ENCODE peak calls at places on chromosomes 16 and 17, in ten cellular contexts. W, P, H, J, I, Q, E, A, D and U are unnamed samples.

GRCh38 chr17:46831573-46832305 is 13.2 kb upstream of the WNT3 start:
- DNase-seq in J (no peak), P (no peak), W (no peak), D (no peak), H (no peak), E (no peak), I (peak), Q (no peak), A (no peak), U (no peak)

GRCh38 chr17:45253879-45254278 is 8.0 kb downstream of the SPATA32 start:
- DNase-seq in J (no peak), E (no peak), Q (no peak), H (no peak), P (no peak), A (no peak), D (no peak), I (no peak), W (no peak), U (no peak)

GRCh38 chr16:10594312-10594950 is 14.0 kb upstream of the EMP2 start:
- DNase-seq in W (no peak), E (no peak), I (no peak), H (no peak), A (no peak), J (no peak), D (no peak), Q (no peak), P (no peak), U (no peak)

GRCh38 chr16:69286941-69287713 is 24.0 kb upstream of the VPS4A start:
- DNase-seq in J (peak), D (peak), E (no peak), W (peak), I (no peak), P (peak), Q (no peak), H (peak), A (no peak), U (no peak)

GRCh38 chr17:48215583-48216139 is 108.1 kb downstream of the SNX11 start:
- DNase-seq in H (peak), W (no peak), I (no peak), A (no peak), P (no peak), J (peak), Q (no peak), E (no peak), D (peak), U (no peak)

GRCh38 chr17:81408049-81408448 is 12.8 kb downstream of the BAHCC1 start:
- DNase-seq in P (no peak), Q (no peak), J (no peak), I (no peak), W (no peak), D (no peak), A (no peak), E (no peak), H (no peak), U (no peak)

GRCh38 chr17:16447676-16448075 is 32.3 kb downstream of the TRPV2 start:
- DNase-seq in J (no peak), W (no peak), H (no peak), P (no peak), E (no peak), D (no peak), A (no peak), I (no peak), Q (no peak), U (no peak)

GRCh38 chr16:67525176-67525860 is 3.3 kb upstream of the RIPOR1 start:
- DNase-seq in J (no peak), A (no peak), P (no peak), Q (no peak), W (no peak), E (no peak), H (peak), I (no peak), D (peak), U (no peak)

GRCh38 chr17:1764274-1764673 is 2.4 kb downstream of the SERPINF1 start:
- DNase-seq in H (peak), W (peak), I (peak), Q (peak), J (no peak), D (peak), A (no peak), P (peak), E (peak), U (no peak)

GRCh38 chr16:84105948-84106740 is 10.6 kb downstream of the MBTPS1 start:
- DNase-seq in W (no peak), E (no peak), H (no peak), D (no peak), Q (no peak), I (no peak), P (no peak), A (no peak), J (no peak), U (no peak)

GRCh38 chr16:2250652-2251280 is 621 bp downstream of the ECI1 start:
- DNase-seq in P (peak), J (no peak), E (no peak), H (peak), I (no peak), A (no peak), W (peak), D (no peak), Q (no peak), U (no peak)

GRCh38 chr16:25064967-25065366 is 46.6 kb upstream of the LCMT1 start:
- DNase-seq in Q (no peak), H (no peak), P (no peak), E (no peak), W (no peak), J (no peak), I (no peak), D (peak), A (no peak), U (peak)